ENCODE peak calls at places on chromosomes 13 and 19, in four cellular contexts. H, X, V and T are unnamed samples.

GRCh38 chr13:50353651-50354415 is 338.6 kb downstream of the KCNRG start:
- DNase-seq in H (no peak), X (no peak), V (no peak), T (no peak)

GRCh38 chr13:27790523-27790922 is 1.8 kb upstream of the GSX1 start:
- DNase-seq in V (no peak), X (no peak), H (no peak), T (no peak)

GRCh38 chr13:49584771-49585182 is 581 bp downstream of the RCBTB1 start:
- DNase-seq in H (no peak), V (no peak), X (no peak), T (no peak)

GRCh38 chr19:30391554-30392551 is 19.7 kb downstream of the ZNF536 start:
- DNase-seq in X (peak; percentile 41), V (no peak), H (no peak), T (no peak)

GRCh38 chr19:5789886-5790572 is 934 bp downstream of the DUS3L start:
- DNase-seq in X (no peak), V (no peak), H (no peak), T (no peak)

GRCh38 chr19:13155472-13156284 is 5.5 kb downstream of the IER2 start:
- DNase-seq in H (no peak), X (peak; percentile 94), V (peak; percentile 82), T (no peak)

GRCh38 chr13:42041684-42042035 is 6.8 kb upstream of the DGKH start:
- DNase-seq in X (peak; percentile 71), V (peak; percentile 51), H (no peak), T (no peak)

GRCh38 chr19:3404324-3405260 is 38.2 kb downstream of the NFIC start:
- DNase-seq in X (no peak), V (peak; percentile 91), H (no peak), T (no peak)

GRCh38 chr19:57269515-57270250 is 10.6 kb upstream of the ZNF460 start:
- DNase-seq in V (no peak), H (no peak), X (no peak), T (no peak)

GRCh38 chr13:99956473-99957349 is 14.9 kb downstream of the ZIC5 start:
- DNase-seq in X (peak; percentile 56), V (no peak), H (no peak), T (no peak)

GRCh38 chr19:18274303-18274775 is at the start of gene IQCN:
- DNase-seq in H (no peak), V (peak; percentile 57), X (peak; percentile 75), T (no peak)

GRCh38 chr19:51020988-51021651 is 1.6 kb upstream of the KLK10 start:
- DNase-seq in X (no peak), V (no peak), H (no peak), T (no peak)